ENCODE peak calls at places on chromosome 18, in nine cellular contexts. C, J, A, W, O, Q, U, N and K are unnamed samples.

GRCh38 chr18:40012931-40013609 is 1942.0 kb upstream of the PIK3C3 start:
- DNase-seq in C (no peak), J (no peak), A (no peak), W (no peak), O (no peak), Q (no peak), U (peak; percentile 76), N (no peak), K (no peak)

GRCh38 chr18:8783335-8783993 is 78.1 kb downstream of the MTCL1 start:
- DNase-seq in C (no peak), J (no peak), A (no peak), W (no peak), O (no peak), Q (no peak), U (no peak), N (no peak), K (no peak)

GRCh38 chr18:61448316-61448715 is 115.1 kb downstream of the CDH20 start:
- DNase-seq in C (no peak), J (no peak), A (no peak), W (no peak), O (no peak), Q (no peak), U (no peak), N (no peak), K (no peak)

GRCh38 chr18:29041976-29042375 is 865.0 kb upstream of the CDH2 start:
- DNase-seq in C (no peak), J (no peak), A (no peak), W (no peak), O (no peak), Q (no peak), U (no peak), N (no peak), K (no peak)

GRCh38 chr18:36809590-36810381 is 19.0 kb downstream of the TPGS2 start:
- DNase-seq in C (peak; percentile 39), J (peak; percentile 77), A (peak; percentile 76), W (peak; percentile 25), O (no peak), Q (no peak), U (peak; percentile 72), N (peak; percentile 51), K (peak; percentile 73)

GRCh38 chr18:58784601-58785137 is 80.0 kb upstream of the ZNF532 start:
- DNase-seq in C (peak; percentile 51), J (no peak), A (no peak), W (no peak), O (no peak), Q (no peak), U (no peak), N (no peak), K (no peak)

GRCh38 chr18:3596324-3597158 is 146.6 kb downstream of the TGIF1 start:
- DNase-seq in C (no peak), J (peak; percentile 52), A (peak; percentile 82), W (no peak), O (no peak), Q (peak; percentile 67), U (peak; percentile 36), N (peak; percentile 22), K (peak; percentile 69)

GRCh38 chr18:63445067-63445466 is 22.8 kb upstream of the VPS4B start:
- DNase-seq in C (no peak), J (no peak), A (no peak), W (no peak), O (no peak), Q (no peak), U (no peak), N (no peak), K (no peak)

GRCh38 chr18:12283256-12283655 is 24.8 kb upstream of the TUBB6 start:
- DNase-seq in C (no peak), J (no peak), A (no peak), W (peak; percentile 49), O (no peak), Q (no peak), U (peak; percentile 38), N (no peak), K (no peak)

GRCh38 chr18:61898576-61899205 is 5.9 kb upstream of the RNF152 start:
- DNase-seq in C (no peak), J (no peak), A (no peak), W (peak; percentile 52), O (no peak), Q (peak; percentile 89), U (no peak), N (no peak), K (no peak)

GRCh38 chr18:78497641-78498040 is 482.0 kb upstream of the SALL3 start:
- DNase-seq in C (no peak), J (no peak), A (no peak), W (no peak), O (no peak), Q (no peak), U (no peak), N (no peak), K (no peak)

GRCh38 chr18:70384181-70384790 is 95.4 kb downstream of the SOCS6 start:
- DNase-seq in C (no peak), J (no peak), A (no peak), W (no peak), O (no peak), Q (no peak), U (peak; percentile 32), N (no peak), K (no peak)

GRCh38 chr18:35267809-35268208 is 22.2 kb downstream of the ZSCAN30 start:
- DNase-seq in C (peak; percentile 91), J (no peak), A (peak; percentile 19), W (no peak), O (peak; percentile 72), Q (peak; percentile 50), U (no peak), N (peak; percentile 3), K (no peak)